ENCODE peak calls at places on chromosome 1, in six cellular contexts. One of them, this sample, is unnamed.

GRCh38 chr1:204791453-204792366 is 79.0 kb upstream of the NFASC start:
- DNase-seq in CD8-positive, alpha-beta T cell: peak
- DNase-seq in prostate gland: peak
- DNase-seq in IMR-90: peak
- DNase-seq in foreskin fibroblast: peak
- DNase-seq in tibial artery: peak
- DNase-seq in this sample: peak

GRCh38 chr1:211791979-211792378 is 38.6 kb downstream of the LPGAT1 start:
- DNase-seq in CD8-positive, alpha-beta T cell: no peak
- DNase-seq in prostate gland: no peak
- DNase-seq in IMR-90: no peak
- DNase-seq in foreskin fibroblast: no peak
- DNase-seq in tibial artery: no peak
- DNase-seq in this sample: no peak

GRCh38 chr1:36384542-36385409 is 948 bp downstream of the STK40 start:
- DNase-seq in CD8-positive, alpha-beta T cell: peak
- DNase-seq in prostate gland: peak
- DNase-seq in IMR-90: no peak
- DNase-seq in foreskin fibroblast: no peak
- DNase-seq in tibial artery: peak
- DNase-seq in this sample: peak

GRCh38 chr1:50265790-50266314 is 157.1 kb downstream of the ELAVL4 start:
- DNase-seq in CD8-positive, alpha-beta T cell: no peak
- DNase-seq in prostate gland: no peak
- DNase-seq in IMR-90: no peak
- DNase-seq in foreskin fibroblast: peak
- DNase-seq in tibial artery: peak
- DNase-seq in this sample: peak

GRCh38 chr1:10853701-10854100 is 57.3 kb upstream of the CASZ1 start:
- DNase-seq in CD8-positive, alpha-beta T cell: no peak
- DNase-seq in prostate gland: no peak
- DNase-seq in IMR-90: no peak
- DNase-seq in foreskin fibroblast: no peak
- DNase-seq in tibial artery: no peak
- DNase-seq in this sample: no peak

GRCh38 chr1:35001743-35002142 is 16.6 kb upstream of the TMEM35B start:
- DNase-seq in CD8-positive, alpha-beta T cell: no peak
- DNase-seq in prostate gland: no peak
- DNase-seq in IMR-90: peak
- DNase-seq in foreskin fibroblast: no peak
- DNase-seq in tibial artery: no peak
- DNase-seq in this sample: no peak

GRCh38 chr1:3645666-3646355 is 4.1 kb downstream of the WRAP73 start:
- DNase-seq in CD8-positive, alpha-beta T cell: no peak
- DNase-seq in prostate gland: no peak
- DNase-seq in IMR-90: no peak
- DNase-seq in foreskin fibroblast: no peak
- DNase-seq in tibial artery: no peak
- DNase-seq in this sample: no peak

GRCh38 chr1:94109478-94109877 is 11.5 kb downstream of the ABCA4 start:
- DNase-seq in CD8-positive, alpha-beta T cell: no peak
- DNase-seq in prostate gland: no peak
- DNase-seq in IMR-90: no peak
- DNase-seq in foreskin fibroblast: no peak
- DNase-seq in tibial artery: no peak
- DNase-seq in this sample: no peak

GRCh38 chr1:236440373-236440772 is 46.3 kb downstream of the EDARADD start:
- DNase-seq in CD8-positive, alpha-beta T cell: no peak
- DNase-seq in prostate gland: no peak
- DNase-seq in IMR-90: no peak
- DNase-seq in foreskin fibroblast: no peak
- DNase-seq in tibial artery: no peak
- DNase-seq in this sample: no peak

GRCh38 chr1:237851209-237851845 is 39.4 kb downstream of the ZP4 start:
- DNase-seq in CD8-positive, alpha-beta T cell: no peak
- DNase-seq in prostate gland: no peak
- DNase-seq in IMR-90: peak
- DNase-seq in foreskin fibroblast: no peak
- DNase-seq in tibial artery: no peak
- DNase-seq in this sample: peak

GRCh38 chr1:206021008-206021795 is 2.5 kb downstream of the CTSE start:
- DNase-seq in CD8-positive, alpha-beta T cell: no peak
- DNase-seq in prostate gland: no peak
- DNase-seq in IMR-90: no peak
- DNase-seq in foreskin fibroblast: no peak
- DNase-seq in tibial artery: no peak
- DNase-seq in this sample: no peak

GRCh38 chr1:226675720-226676357 is 63.2 kb downstream of the ITPKB start:
- DNase-seq in CD8-positive, alpha-beta T cell: no peak
- DNase-seq in prostate gland: no peak
- DNase-seq in IMR-90: no peak
- DNase-seq in foreskin fibroblast: no peak
- DNase-seq in tibial artery: no peak
- DNase-seq in this sample: no peak

GRCh38 chr1:206476058-206476457 is 5.8 kb downstream of the IKBKE start:
- DNase-seq in CD8-positive, alpha-beta T cell: no peak
- DNase-seq in prostate gland: no peak
- DNase-seq in IMR-90: no peak
- DNase-seq in foreskin fibroblast: no peak
- DNase-seq in tibial artery: no peak
- DNase-seq in this sample: no peak

GRCh38 chr1:162192763-162193162 is 123.3 kb downstream of the NOS1AP start:
- DNase-seq in CD8-positive, alpha-beta T cell: no peak
- DNase-seq in prostate gland: no peak
- DNase-seq in IMR-90: no peak
- DNase-seq in foreskin fibroblast: no peak
- DNase-seq in tibial artery: no peak
- DNase-seq in this sample: no peak

GRCh38 chr1:6003568-6004411 is 11.6 kb upstream of the NPHP4 start:
- DNase-seq in CD8-positive, alpha-beta T cell: no peak
- DNase-seq in prostate gland: no peak
- DNase-seq in IMR-90: no peak
- DNase-seq in foreskin fibroblast: no peak
- DNase-seq in tibial artery: no peak
- DNase-seq in this sample: no peak

GRCh38 chr1:163820748-163821147 is 499.0 kb downstream of the NUF2 start:
- DNase-seq in CD8-positive, alpha-beta T cell: no peak
- DNase-seq in prostate gland: no peak
- DNase-seq in IMR-90: no peak
- DNase-seq in foreskin fibroblast: no peak
- DNase-seq in tibial artery: no peak
- DNase-seq in this sample: peak
- TF ChIP-seq CTCF in CD8-positive, alpha-beta T cell: no peak
- TF ChIP-seq CTCF in prostate gland: peak
- TF ChIP-seq CTCF in IMR-90: no peak
- TF ChIP-seq CTCF in foreskin fibroblast: peak
- TF ChIP-seq CTCF in tibial artery: no peak
- TF ChIP-seq CTCF in this sample: peak

GRCh38 chr1:228463009-228463558 is 24.1 kb upstream of the RNF187 start:
- DNase-seq in CD8-positive, alpha-beta T cell: no peak
- DNase-seq in prostate gland: no peak
- DNase-seq in IMR-90: no peak
- DNase-seq in foreskin fibroblast: no peak
- DNase-seq in tibial artery: no peak
- DNase-seq in this sample: no peak

GRCh38 chr1:228464487-228464983 is 22.6 kb upstream of the RNF187 start:
- DNase-seq in CD8-positive, alpha-beta T cell: peak
- DNase-seq in prostate gland: no peak
- DNase-seq in IMR-90: peak
- DNase-seq in foreskin fibroblast: peak
- DNase-seq in tibial artery: peak
- DNase-seq in this sample: peak

GRCh38 chr1:228460830-228461229 is 26.4 kb upstream of the RNF187 start:
- DNase-seq in CD8-positive, alpha-beta T cell: no peak
- DNase-seq in prostate gland: no peak
- DNase-seq in IMR-90: no peak
- DNase-seq in foreskin fibroblast: no peak
- DNase-seq in tibial artery: no peak
- DNase-seq in this sample: no peak

GRCh38 chr1:228463559-228464455 is 23.4 kb upstream of the RNF187 start:
- DNase-seq in CD8-positive, alpha-beta T cell: no peak
- DNase-seq in prostate gland: no peak
- DNase-seq in IMR-90: peak
- DNase-seq in foreskin fibroblast: no peak
- DNase-seq in tibial artery: no peak
- DNase-seq in this sample: peak

GRCh38 chr1:228462560-228462959 is 24.6 kb upstream of the RNF187 start:
- DNase-seq in CD8-positive, alpha-beta T cell: no peak
- DNase-seq in prostate gland: no peak
- DNase-seq in IMR-90: no peak
- DNase-seq in foreskin fibroblast: no peak
- DNase-seq in tibial artery: no peak
- DNase-seq in this sample: no peak
- H3K4me3 ChIP-seq in CD8-positive, alpha-beta T cell: no peak
- H3K4me3 ChIP-seq in prostate gland: no peak
- H3K4me3 ChIP-seq in IMR-90: no peak
- H3K4me3 ChIP-seq in foreskin fibroblast: no peak
- H3K4me3 ChIP-seq in tibial artery: no peak
- H3K4me3 ChIP-seq in this sample: no peak

GRCh38 chr1:229420765-229421164 is 13.1 kb downstream of the ACTA1 start:
- DNase-seq in CD8-positive, alpha-beta T cell: no peak
- DNase-seq in prostate gland: no peak
- DNase-seq in IMR-90: no peak
- DNase-seq in foreskin fibroblast: no peak
- DNase-seq in tibial artery: no peak
- DNase-seq in this sample: no peak
- TF ChIP-seq CTCF in CD8-positive, alpha-beta T cell: no peak
- TF ChIP-seq CTCF in prostate gland: no peak
- TF ChIP-seq CTCF in IMR-90: no peak
- TF ChIP-seq CTCF in foreskin fibroblast: no peak
- TF ChIP-seq CTCF in tibial artery: no peak
- TF ChIP-seq CTCF in this sample: no peak

GRCh38 chr1:159556931-159557369 is 21.1 kb upstream of the OR10J5 start:
- DNase-seq in CD8-positive, alpha-beta T cell: no peak
- DNase-seq in prostate gland: no peak
- DNase-seq in IMR-90: no peak
- DNase-seq in foreskin fibroblast: no peak
- DNase-seq in tibial artery: no peak
- DNase-seq in this sample: no peak
- H3K4me3 ChIP-seq in CD8-positive, alpha-beta T cell: no peak
- H3K4me3 ChIP-seq in prostate gland: no peak
- H3K4me3 ChIP-seq in IMR-90: no peak
- H3K4me3 ChIP-seq in foreskin fibroblast: no peak
- H3K4me3 ChIP-seq in tibial artery: no peak
- H3K4me3 ChIP-seq in this sample: no peak

GRCh38 chr1:217910791-217911320 is 279.7 kb downstream of the SPATA17 start:
- DNase-seq in CD8-positive, alpha-beta T cell: no peak
- DNase-seq in prostate gland: no peak
- DNase-seq in IMR-90: no peak
- DNase-seq in foreskin fibroblast: no peak
- DNase-seq in tibial artery: no peak
- DNase-seq in this sample: no peak

GRCh38 chr1:217907504-217907903 is 276.4 kb downstream of the SPATA17 start:
- DNase-seq in CD8-positive, alpha-beta T cell: no peak
- DNase-seq in prostate gland: no peak
- DNase-seq in IMR-90: peak
- DNase-seq in foreskin fibroblast: no peak
- DNase-seq in tibial artery: no peak
- DNase-seq in this sample: no peak

GRCh38 chr1:217910205-217910604 is 279.1 kb downstream of the SPATA17 start:
- DNase-seq in CD8-positive, alpha-beta T cell: no peak
- DNase-seq in prostate gland: no peak
- DNase-seq in IMR-90: no peak
- DNase-seq in foreskin fibroblast: no peak
- DNase-seq in tibial artery: no peak
- DNase-seq in this sample: no peak

GRCh38 chr1:217917277-217917887 is 286.2 kb downstream of the SPATA17 start:
- DNase-seq in CD8-positive, alpha-beta T cell: no peak
- DNase-seq in prostate gland: no peak
- DNase-seq in IMR-90: no peak
- DNase-seq in foreskin fibroblast: no peak
- DNase-seq in tibial artery: no peak
- DNase-seq in this sample: no peak

GRCh38 chr1:217911908-217912307 is 280.8 kb downstream of the SPATA17 start:
- DNase-seq in CD8-positive, alpha-beta T cell: no peak
- DNase-seq in prostate gland: no peak
- DNase-seq in IMR-90: no peak
- DNase-seq in foreskin fibroblast: no peak
- DNase-seq in tibial artery: no peak
- DNase-seq in this sample: no peak
- TF ChIP-seq CTCF in CD8-positive, alpha-beta T cell: no peak
- TF ChIP-seq CTCF in prostate gland: no peak
- TF ChIP-seq CTCF in IMR-90: no peak
- TF ChIP-seq CTCF in foreskin fibroblast: no peak
- TF ChIP-seq CTCF in tibial artery: no peak
- TF ChIP-seq CTCF in this sample: peak